ENCODE peak calls at places on chromosomes 3 and 15, in nine cellular contexts. S is GM06990, Y is AG08395, I is fibroblast of the aortic adventitia, C is brain microvascular endothelial cell, Q is bronchial epithelial cell, F is HT-29, N is mesendoderm, R is neural crest cell. A is an unnamed sample.

GRCh38 chr15:81504170-81504905 is 130.3 kb upstream of the TMC3 start:
- DNase-seq in S (no peak), Y (no peak), I (peak), C (peak), Q (peak), F (no peak), N (no peak), R (no peak), A (no peak)

GRCh38 chr3:139937674-139938279 is 2.8 kb downstream of the CLSTN2 start:
- DNase-seq in S (no peak), Y (peak), I (peak), C (peak), Q (peak), F (peak), N (peak), R (peak), A (peak)

GRCh38 chr3:170044795-170045244 is 7.0 kb downstream of the GPR160 start:
- DNase-seq in S (peak), Y (no peak), I (no peak), C (no peak), Q (no peak), F (no peak), N (no peak), R (no peak), A (no peak)

GRCh38 chr3:15795563-15796308 is 2.0 kb downstream of the ANKRD28 start:
- DNase-seq in S (no peak), Y (peak), I (peak), C (peak), Q (peak), F (no peak), N (no peak), R (no peak), A (no peak)

GRCh38 chr3:62007036-62007435 is 366.3 kb downstream of the FEZF2 start:
- DNase-seq in S (no peak), Y (peak), I (peak), C (no peak), Q (no peak), F (no peak), N (peak), R (no peak), A (no peak)

GRCh38 chr3:12142476-12142875 is 16.2 kb downstream of the TIMP4 start:
- DNase-seq in S (no peak), Y (no peak), I (no peak), C (no peak), Q (no peak), F (no peak), N (no peak), R (no peak), A (peak)

GRCh38 chr3:135690664-135691063 is 274.9 kb upstream of the PPP2R3A start:
- DNase-seq in S (no peak), Y (no peak), I (no peak), C (no peak), Q (no peak), F (no peak), N (peak), R (no peak), A (no peak)

GRCh38 chr15:82854554-82854953 is 45.1 kb downstream of the WHAMM start:
- DNase-seq in S (no peak), Y (no peak), I (no peak), C (no peak), Q (no peak), F (no peak), N (no peak), R (no peak), A (no peak)

GRCh38 chr3:191070762-191071365 is 128.2 kb upstream of the OSTN start:
- DNase-seq in S (no peak), Y (no peak), I (peak), C (no peak), Q (peak), F (no peak), N (no peak), R (no peak), A (no peak)

GRCh38 chr3:159669024-159669476 is 319.6 kb upstream of the IL12A start:
- DNase-seq in S (no peak), Y (no peak), I (peak), C (peak), Q (peak), F (peak), N (no peak), R (no peak), A (peak)

GRCh38 chr15:87976552-87976951 is 280.0 kb downstream of the NTRK3 start:
- DNase-seq in S (no peak), Y (no peak), I (no peak), C (no peak), Q (no peak), F (no peak), N (no peak), R (no peak), A (no peak)

GRCh38 chr15:97977734-97978133 is 17.2 kb downstream of the ARRDC4 start:
- DNase-seq in S (no peak), Y (no peak), I (no peak), C (no peak), Q (peak), F (peak), N (peak), R (no peak), A (no peak)

GRCh38 chr3:146598486-146598885 is 6.7 kb downstream of the PLSCR5 start:
- DNase-seq in S (no peak), Y (no peak), I (peak), C (no peak), Q (peak), F (no peak), N (no peak), R (no peak), A (no peak)